ENCODE peak calls at places on chromosomes 16 and 17, in nine cellular contexts. One of them, this sample, is unnamed.

GRCh38 chr17:38693700-38694329 is 11.3 kb upstream of the MLLT6 start:
- DNase-seq in mesothelial cell of epicardium: no peak
- DNase-seq in mucosa of descending colon: peak
- DNase-seq in heart right ventricle: peak
- DNase-seq in activated CD8-positive, alpha-beta T cell treated with anti-CD3 and anti-CD28 coated beads for 36 hours: no peak
- DNase-seq in adrenal gland: peak
- DNase-seq in AG09319: peak
- DNase-seq in OCI-LY7: no peak
- DNase-seq in uterus: peak
- DNase-seq in this sample: no peak

GRCh38 chr16:31404353-31405064 is 11.4 kb downstream of the ITGAD start:
- DNase-seq in mesothelial cell of epicardium: no peak
- DNase-seq in mucosa of descending colon: no peak
- DNase-seq in heart right ventricle: no peak
- DNase-seq in activated CD8-positive, alpha-beta T cell treated with anti-CD3 and anti-CD28 coated beads for 36 hours: no peak
- DNase-seq in adrenal gland: no peak
- DNase-seq in AG09319: no peak
- DNase-seq in OCI-LY7: no peak
- DNase-seq in uterus: no peak
- DNase-seq in this sample: no peak

GRCh38 chr16:56576585-56577299 is 11.9 kb downstream of the MT4 start:
- DNase-seq in mesothelial cell of epicardium: peak
- DNase-seq in mucosa of descending colon: peak
- DNase-seq in heart right ventricle: peak
- DNase-seq in activated CD8-positive, alpha-beta T cell treated with anti-CD3 and anti-CD28 coated beads for 36 hours: peak
- DNase-seq in adrenal gland: peak
- DNase-seq in AG09319: peak
- DNase-seq in OCI-LY7: peak
- DNase-seq in uterus: peak
- DNase-seq in this sample: no peak

GRCh38 chr16:78045865-78046581 is 23.7 kb downstream of the CLEC3A start:
- DNase-seq in mesothelial cell of epicardium: peak
- DNase-seq in mucosa of descending colon: no peak
- DNase-seq in heart right ventricle: peak
- DNase-seq in activated CD8-positive, alpha-beta T cell treated with anti-CD3 and anti-CD28 coated beads for 36 hours: peak
- DNase-seq in adrenal gland: peak
- DNase-seq in AG09319: no peak
- DNase-seq in OCI-LY7: no peak
- DNase-seq in uterus: peak
- DNase-seq in this sample: peak

GRCh38 chr17:44778656-44779210 is 19.9 kb downstream of the ADAM11 start:
- DNase-seq in mesothelial cell of epicardium: no peak
- DNase-seq in mucosa of descending colon: no peak
- DNase-seq in heart right ventricle: no peak
- DNase-seq in activated CD8-positive, alpha-beta T cell treated with anti-CD3 and anti-CD28 coated beads for 36 hours: no peak
- DNase-seq in adrenal gland: no peak
- DNase-seq in AG09319: no peak
- DNase-seq in OCI-LY7: no peak
- DNase-seq in uterus: no peak
- DNase-seq in this sample: no peak

GRCh38 chr17:28765038-28765437 is 21.2 kb downstream of the TRAF4 start:
- DNase-seq in mesothelial cell of epicardium: no peak
- DNase-seq in mucosa of descending colon: no peak
- DNase-seq in heart right ventricle: no peak
- DNase-seq in activated CD8-positive, alpha-beta T cell treated with anti-CD3 and anti-CD28 coated beads for 36 hours: no peak
- DNase-seq in adrenal gland: no peak
- DNase-seq in AG09319: no peak
- DNase-seq in OCI-LY7: no peak
- DNase-seq in uterus: no peak
- DNase-seq in this sample: no peak

GRCh38 chr16:11325404-11326083 is 19.7 kb upstream of the RMI2 start:
- DNase-seq in mesothelial cell of epicardium: no peak
- DNase-seq in mucosa of descending colon: no peak
- DNase-seq in heart right ventricle: no peak
- DNase-seq in activated CD8-positive, alpha-beta T cell treated with anti-CD3 and anti-CD28 coated beads for 36 hours: peak
- DNase-seq in adrenal gland: no peak
- DNase-seq in AG09319: no peak
- DNase-seq in OCI-LY7: peak
- DNase-seq in uterus: no peak
- DNase-seq in this sample: no peak

GRCh38 chr17:82235775-82236141 is 6.9 kb downstream of the SLC16A3 start:
- DNase-seq in mesothelial cell of epicardium: no peak
- DNase-seq in mucosa of descending colon: peak
- DNase-seq in heart right ventricle: no peak
- DNase-seq in activated CD8-positive, alpha-beta T cell treated with anti-CD3 and anti-CD28 coated beads for 36 hours: no peak
- DNase-seq in adrenal gland: no peak
- DNase-seq in AG09319: no peak
- DNase-seq in OCI-LY7: no peak
- DNase-seq in uterus: no peak
- DNase-seq in this sample: no peak

GRCh38 chr16:878071-878784 is 77.7 kb upstream of the GNG13 start:
- DNase-seq in mesothelial cell of epicardium: no peak
- DNase-seq in mucosa of descending colon: peak
- DNase-seq in heart right ventricle: no peak
- DNase-seq in activated CD8-positive, alpha-beta T cell treated with anti-CD3 and anti-CD28 coated beads for 36 hours: peak
- DNase-seq in adrenal gland: no peak
- DNase-seq in AG09319: no peak
- DNase-seq in OCI-LY7: peak
- DNase-seq in uterus: no peak
- DNase-seq in this sample: no peak

GRCh38 chr16:8577678-8578304 is 12.5 kb downstream of the TMEM114 start:
- DNase-seq in mesothelial cell of epicardium: no peak
- DNase-seq in mucosa of descending colon: no peak
- DNase-seq in heart right ventricle: no peak
- DNase-seq in activated CD8-positive, alpha-beta T cell treated with anti-CD3 and anti-CD28 coated beads for 36 hours: no peak
- DNase-seq in adrenal gland: no peak
- DNase-seq in AG09319: no peak
- DNase-seq in OCI-LY7: no peak
- DNase-seq in uterus: no peak
- DNase-seq in this sample: no peak

GRCh38 chr16:68227183-68227793 is 8.6 kb downstream of the ESRP2 start:
- DNase-seq in mesothelial cell of epicardium: no peak
- DNase-seq in mucosa of descending colon: no peak
- DNase-seq in heart right ventricle: no peak
- DNase-seq in activated CD8-positive, alpha-beta T cell treated with anti-CD3 and anti-CD28 coated beads for 36 hours: peak
- DNase-seq in adrenal gland: no peak
- DNase-seq in AG09319: no peak
- DNase-seq in OCI-LY7: peak
- DNase-seq in uterus: no peak
- DNase-seq in this sample: no peak

GRCh38 chr16:85463228-85463611 is 149.9 kb upstream of the GSE1 start:
- DNase-seq in mesothelial cell of epicardium: no peak
- DNase-seq in mucosa of descending colon: no peak
- DNase-seq in heart right ventricle: no peak
- DNase-seq in activated CD8-positive, alpha-beta T cell treated with anti-CD3 and anti-CD28 coated beads for 36 hours: no peak
- DNase-seq in adrenal gland: no peak
- DNase-seq in AG09319: no peak
- DNase-seq in OCI-LY7: no peak
- DNase-seq in uterus: no peak
- DNase-seq in this sample: no peak
- TF ChIP-seq CTCF in mesothelial cell of epicardium: no peak
- TF ChIP-seq CTCF in mucosa of descending colon: no peak
- TF ChIP-seq CTCF in heart right ventricle: no peak
- TF ChIP-seq CTCF in activated CD8-positive, alpha-beta T cell treated with anti-CD3 and anti-CD28 coated beads for 36 hours: no peak
- TF ChIP-seq CTCF in adrenal gland: no peak
- TF ChIP-seq CTCF in AG09319: no peak
- TF ChIP-seq CTCF in OCI-LY7: no peak
- TF ChIP-seq CTCF in uterus: no peak
- TF ChIP-seq CTCF in this sample: no peak

GRCh38 chr17:71959129-71959528 is 161.7 kb upstream of the SOX9 start:
- DNase-seq in mesothelial cell of epicardium: no peak
- DNase-seq in mucosa of descending colon: no peak
- DNase-seq in heart right ventricle: no peak
- DNase-seq in activated CD8-positive, alpha-beta T cell treated with anti-CD3 and anti-CD28 coated beads for 36 hours: no peak
- DNase-seq in adrenal gland: no peak
- DNase-seq in AG09319: no peak
- DNase-seq in OCI-LY7: peak
- DNase-seq in uterus: no peak
- DNase-seq in this sample: no peak
- TF ChIP-seq CTCF in mesothelial cell of epicardium: no peak
- TF ChIP-seq CTCF in mucosa of descending colon: no peak
- TF ChIP-seq CTCF in heart right ventricle: no peak
- TF ChIP-seq CTCF in activated CD8-positive, alpha-beta T cell treated with anti-CD3 and anti-CD28 coated beads for 36 hours: no peak
- TF ChIP-seq CTCF in adrenal gland: peak
- TF ChIP-seq CTCF in AG09319: peak
- TF ChIP-seq CTCF in OCI-LY7: peak
- TF ChIP-seq CTCF in uterus: no peak
- TF ChIP-seq CTCF in this sample: peak

DNA sequence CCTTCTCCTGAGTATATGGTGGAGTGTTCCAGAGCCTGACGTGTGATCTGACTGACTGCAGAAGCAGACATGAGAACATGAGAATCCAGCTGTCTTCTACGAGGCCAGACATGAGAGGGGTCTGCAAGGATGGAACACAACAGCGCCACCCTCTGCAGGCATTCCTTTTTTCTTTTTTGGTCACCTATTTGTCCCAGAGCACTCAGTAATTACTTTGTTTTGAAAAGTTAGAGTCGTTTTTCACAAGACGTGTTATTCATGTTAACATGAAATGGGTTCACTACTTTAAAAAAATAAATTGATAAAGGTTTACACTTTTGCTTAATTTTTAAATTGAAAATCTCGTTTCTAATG is 43.8 kb upstream of the ATP2A3 start:
- DNase-seq in mesothelial cell of epicardium: no peak
- DNase-seq in mucosa of descending colon: no peak
- DNase-seq in heart right ventricle: no peak
- DNase-seq in activated CD8-positive, alpha-beta T cell treated with anti-CD3 and anti-CD28 coated beads for 36 hours: no peak
- DNase-seq in adrenal gland: no peak
- DNase-seq in AG09319: no peak
- DNase-seq in OCI-LY7: no peak
- DNase-seq in uterus: no peak
- DNase-seq in this sample: no peak
- TF ChIP-seq CTCF in mesothelial cell of epicardium: no peak
- TF ChIP-seq CTCF in mucosa of descending colon: no peak
- TF ChIP-seq CTCF in heart right ventricle: no peak
- TF ChIP-seq CTCF in activated CD8-positive, alpha-beta T cell treated with anti-CD3 and anti-CD28 coated beads for 36 hours: no peak
- TF ChIP-seq CTCF in adrenal gland: no peak
- TF ChIP-seq CTCF in AG09319: no peak
- TF ChIP-seq CTCF in OCI-LY7: peak
- TF ChIP-seq CTCF in uterus: no peak
- TF ChIP-seq CTCF in this sample: peak

DNA sequence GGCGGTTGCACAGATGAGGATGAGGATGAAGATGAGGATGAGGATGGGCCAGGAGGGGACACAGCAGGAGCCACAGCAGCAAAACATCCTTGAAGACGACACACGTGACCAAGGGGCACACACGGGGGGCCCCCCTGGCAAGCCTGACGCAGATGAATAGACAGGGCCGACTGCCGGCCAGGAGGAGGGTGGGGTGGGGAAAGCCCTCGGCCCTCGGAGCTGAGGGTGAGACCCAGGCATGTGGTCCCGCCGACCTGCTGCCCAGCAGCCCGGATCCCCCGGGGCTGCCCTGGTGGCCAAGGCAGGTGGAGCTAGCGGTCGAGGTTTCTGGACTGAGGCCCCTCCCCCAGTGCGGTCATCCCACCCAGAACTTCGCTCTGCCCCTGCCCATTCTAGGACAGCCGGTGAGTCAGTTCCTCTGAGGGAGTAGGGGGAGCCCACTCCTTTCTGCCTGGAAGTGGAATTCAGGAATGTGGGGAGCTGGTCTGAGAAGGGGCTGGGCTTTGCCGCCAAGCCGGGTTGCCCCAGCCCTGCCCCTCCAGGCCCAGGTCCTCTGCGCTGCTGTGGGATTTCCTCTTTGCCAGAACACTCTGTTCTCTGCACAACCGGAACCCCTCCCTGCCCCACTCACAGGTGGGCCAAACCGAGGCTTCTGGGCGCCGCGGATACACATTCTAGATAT is 9.9 kb downstream of the CYGB start:
- DNase-seq in mesothelial cell of epicardium: no peak
- DNase-seq in mucosa of descending colon: peak
- DNase-seq in heart right ventricle: peak
- DNase-seq in activated CD8-positive, alpha-beta T cell treated with anti-CD3 and anti-CD28 coated beads for 36 hours: peak
- DNase-seq in adrenal gland: no peak
- DNase-seq in AG09319: no peak
- DNase-seq in OCI-LY7: peak
- DNase-seq in uterus: peak
- DNase-seq in this sample: no peak
- TF ChIP-seq CTCF in mesothelial cell of epicardium: no peak
- TF ChIP-seq CTCF in mucosa of descending colon: no peak
- TF ChIP-seq CTCF in heart right ventricle: peak
- TF ChIP-seq CTCF in activated CD8-positive, alpha-beta T cell treated with anti-CD3 and anti-CD28 coated beads for 36 hours: no peak
- TF ChIP-seq CTCF in adrenal gland: no peak
- TF ChIP-seq CTCF in AG09319: no peak
- TF ChIP-seq CTCF in OCI-LY7: no peak
- TF ChIP-seq CTCF in uterus: no peak
- TF ChIP-seq CTCF in this sample: peak

DNA sequence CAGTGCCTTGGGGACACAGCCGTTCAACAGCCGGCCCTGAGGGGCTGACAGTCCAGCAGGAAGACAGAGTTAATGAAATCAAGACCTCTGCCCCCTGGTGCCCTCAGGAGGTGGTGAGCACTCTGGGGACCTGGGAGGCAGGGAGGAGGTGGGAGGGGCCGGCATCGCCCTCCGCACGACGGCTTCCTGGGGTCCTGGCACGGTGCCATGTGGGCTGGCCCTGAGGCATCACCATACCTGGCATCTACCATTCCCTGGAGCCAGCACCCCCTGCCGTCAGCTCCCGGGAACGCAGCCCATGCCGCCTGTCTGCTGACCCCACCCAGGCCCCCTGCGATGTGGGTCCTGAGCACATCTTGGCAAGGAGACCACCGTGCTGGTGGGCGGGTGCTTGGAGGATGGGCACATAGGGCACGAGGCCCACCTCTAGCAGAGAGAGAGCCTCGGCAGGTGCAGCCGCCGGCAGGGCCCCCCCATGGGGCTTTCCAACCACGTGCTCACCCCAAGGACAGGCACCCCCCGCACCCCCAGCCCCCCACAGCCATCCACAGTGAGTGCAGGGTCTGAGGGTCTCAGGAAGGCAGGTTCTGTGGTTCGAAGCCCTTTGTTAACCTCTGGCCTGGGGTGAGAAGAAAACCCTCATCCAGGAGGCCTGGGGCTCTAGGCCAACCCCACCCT is 52.5 kb downstream of the ZFPM1 start:
- DNase-seq in mesothelial cell of epicardium: peak
- DNase-seq in mucosa of descending colon: peak
- DNase-seq in heart right ventricle: no peak
- DNase-seq in activated CD8-positive, alpha-beta T cell treated with anti-CD3 and anti-CD28 coated beads for 36 hours: peak
- DNase-seq in adrenal gland: peak
- DNase-seq in AG09319: no peak
- DNase-seq in OCI-LY7: peak
- DNase-seq in uterus: no peak
- DNase-seq in this sample: no peak
- TF ChIP-seq CTCF in mesothelial cell of epicardium: peak
- TF ChIP-seq CTCF in mucosa of descending colon: peak
- TF ChIP-seq CTCF in heart right ventricle: peak
- TF ChIP-seq CTCF in activated CD8-positive, alpha-beta T cell treated with anti-CD3 and anti-CD28 coated beads for 36 hours: peak
- TF ChIP-seq CTCF in adrenal gland: peak
- TF ChIP-seq CTCF in AG09319: peak
- TF ChIP-seq CTCF in OCI-LY7: peak
- TF ChIP-seq CTCF in uterus: no peak
- TF ChIP-seq CTCF in this sample: peak

GRCh38 chr17:74052993-74053744 is 150.3 kb upstream of the RPL38 start:
- DNase-seq in mesothelial cell of epicardium: no peak
- DNase-seq in mucosa of descending colon: no peak
- DNase-seq in heart right ventricle: no peak
- DNase-seq in activated CD8-positive, alpha-beta T cell treated with anti-CD3 and anti-CD28 coated beads for 36 hours: no peak
- DNase-seq in adrenal gland: no peak
- DNase-seq in AG09319: no peak
- DNase-seq in OCI-LY7: no peak
- DNase-seq in uterus: no peak
- DNase-seq in this sample: no peak
- TF ChIP-seq CTCF in mesothelial cell of epicardium: no peak
- TF ChIP-seq CTCF in mucosa of descending colon: no peak
- TF ChIP-seq CTCF in heart right ventricle: no peak
- TF ChIP-seq CTCF in activated CD8-positive, alpha-beta T cell treated with anti-CD3 and anti-CD28 coated beads for 36 hours: no peak
- TF ChIP-seq CTCF in adrenal gland: no peak
- TF ChIP-seq CTCF in AG09319: no peak
- TF ChIP-seq CTCF in OCI-LY7: no peak
- TF ChIP-seq CTCF in uterus: no peak
- TF ChIP-seq CTCF in this sample: no peak

This sample was measured in type B pancreatic cell.